ENCODE peak calls at places on chromosomes 3 and 15, in nine cellular contexts. G, L, N, I, U, A, K, Z and M are unnamed samples.

GRCh38 chr15:90138071-90138833 is 36.0 kb upstream of the IDH2 start:
- DNase-seq in G (no peak), L (no peak), N (no peak), I (no peak), U (no peak), A (no peak), K (peak), Z (peak), M (no peak)

GRCh38 chr3:125403789-125404188 is 28.7 kb upstream of the ZNF148 start:
- DNase-seq in G (peak), L (no peak), N (no peak), I (no peak), U (no peak), A (no peak), K (no peak), Z (no peak), M (no peak)

GRCh38 chr3:77464106-77464688 is 424.3 kb downstream of the ROBO2 start:
- DNase-seq in G (peak), L (no peak), N (no peak), I (no peak), U (no peak), A (no peak), K (no peak), Z (no peak), M (no peak)

GRCh38 chr3:170331143-170331542 is 26.4 kb upstream of the SKIL start:
- DNase-seq in G (no peak), L (peak), N (no peak), I (peak), U (no peak), A (no peak), K (peak), Z (peak), M (peak)

GRCh38 chr3:121648219-121648958 is 12.3 kb downstream of the HCLS1 start:
- DNase-seq in G (peak), L (no peak), N (no peak), I (no peak), U (no peak), A (no peak), K (no peak), Z (no peak), M (no peak)

GRCh38 chr3:146322216-146322615 is 71.3 kb upstream of the PLSCR4 start:
- DNase-seq in G (no peak), L (no peak), N (no peak), I (no peak), U (no peak), A (no peak), K (no peak), Z (no peak), M (no peak)

GRCh38 chr3:109114746-109115145 is 3.2 kb downstream of the MORC1 start:
- DNase-seq in G (no peak), L (no peak), N (no peak), I (no peak), U (no peak), A (no peak), K (no peak), Z (no peak), M (no peak)

GRCh38 chr3:159077860-159078259 is 276.0 kb downstream of the MFSD1 start:
- DNase-seq in G (peak), L (no peak), N (no peak), I (no peak), U (no peak), A (no peak), K (no peak), Z (no peak), M (no peak)

GRCh38 chr3:72728958-72729467 is 119.2 kb downstream of the SHQ1 start:
- DNase-seq in G (no peak), L (no peak), N (no peak), I (no peak), U (no peak), A (no peak), K (no peak), Z (no peak), M (no peak)

GRCh38 chr15:89399390-89400120 is 64.9 kb upstream of the POLG start:
- DNase-seq in G (no peak), L (peak), N (no peak), I (peak), U (peak), A (no peak), K (no peak), Z (no peak), M (peak)

GRCh38 chr15:42153874-42154575 is 2.4 kb downstream of the PLA2G4F start:
- DNase-seq in G (no peak), L (no peak), N (no peak), I (no peak), U (no peak), A (no peak), K (no peak), Z (peak), M (no peak)

GRCh38 chr15:36040173-36040572 is 494.2 kb upstream of the DPH6 start:
- DNase-seq in G (no peak), L (no peak), N (no peak), I (no peak), U (no peak), A (no peak), K (no peak), Z (no peak), M (no peak)

GRCh38 chr3:169173231-169173630 is 490.3 kb downstream of the MECOM start:
- DNase-seq in G (no peak), L (no peak), N (no peak), I (no peak), U (no peak), A (no peak), K (no peak), Z (no peak), M (peak)

GRCh38 chr3:112568642-112569041 is 6.8 kb downstream of the SLC35A5 start:
- DNase-seq in G (peak), L (no peak), N (no peak), I (no peak), U (no peak), A (no peak), K (no peak), Z (no peak), M (no peak)

GRCh38 chr3:125585595-125586223 is 9.6 kb downstream of the OSBPL11 start:
- DNase-seq in G (peak), L (peak), N (no peak), I (peak), U (peak), A (no peak), K (peak), Z (peak), M (peak)

GRCh38 chr3:183210862-183211341 is 42.2 kb upstream of the B3GNT5 start:
- DNase-seq in G (no peak), L (no peak), N (no peak), I (no peak), U (peak), A (no peak), K (no peak), Z (no peak), M (peak)

GRCh38 chr15:57387011-57387410 is 10.7 kb downstream of the CGNL1 start:
- DNase-seq in G (no peak), L (no peak), N (no peak), I (no peak), U (no peak), A (no peak), K (no peak), Z (no peak), M (no peak)

GRCh38 chr3:138862924-138863775 is 28.4 kb upstream of the PIK3CB start:
- DNase-seq in G (peak), L (peak), N (no peak), I (peak), U (no peak), A (no peak), K (peak), Z (peak), M (peak)

GRCh38 chr3:196624008-196624790 is 15.3 kb upstream of the NRROS start:
- DNase-seq in G (no peak), L (no peak), N (no peak), I (no peak), U (peak), A (no peak), K (no peak), Z (no peak), M (no peak)

GRCh38 chr3:166879661-166880060 is 500.4 kb downstream of the ZBBX start:
- DNase-seq in G (no peak), L (no peak), N (no peak), I (no peak), U (no peak), A (no peak), K (no peak), Z (no peak), M (no peak)

GRCh38 chr3:183815565-183815943 is 9.8 kb downstream of the MAP6D1 start:
- DNase-seq in G (no peak), L (no peak), N (no peak), I (no peak), U (no peak), A (no peak), K (no peak), Z (no peak), M (no peak)

GRCh38 chr3:28151608-28152228 is 89.7 kb upstream of the CMC1 start:
- DNase-seq in G (no peak), L (no peak), N (no peak), I (no peak), U (no peak), A (no peak), K (no peak), Z (no peak), M (no peak)